ENCODE peak calls at places on chromosomes 11 and 22, in eight cellular contexts. W is PC-3, N is hepatocyte, J is MM.1S, Q is GM23248, H is HCT116, C is neural progenitor cell, I is SK-N-SH. F is an unnamed sample. For H3K79me2, the result is how much of the 10 kb centered on the place peaks cover.

GRCh38 chr11:130435671-130436070 is 7.3 kb upstream of the ADAMTS8 start:
- DNase-seq in W (peak), N (no peak), J (no peak), Q (peak), H (no peak), C (no peak), I (no peak), F (no peak)

GRCh38 chr11:103779054-103779453 is 257.4 kb upstream of the DDI1 start:
- DNase-seq in W (peak), N (no peak), J (no peak), Q (no peak), H (no peak), C (no peak), I (no peak), F (no peak)

GRCh38 chr22:37340331-37341262 is 58.3 kb downstream of the CYTH4 start:
- DNase-seq in W (peak), N (no peak), J (no peak), Q (no peak), H (no peak), C (peak), I (no peak), F (no peak)

GRCh38 chr22:41844513-41844912 is 11.6 kb downstream of the SREBF2 start:
- DNase-seq in W (peak), N (no peak), J (no peak), Q (no peak), H (no peak), C (no peak), I (no peak), F (no peak)

GRCh38 chr11:116707746-116708145 is 65.0 kb downstream of the BUD13 start:
- DNase-seq in W (peak), N (no peak), J (no peak), Q (no peak), H (no peak), C (no peak), I (no peak), F (no peak)

GRCh38 chr11:91978747-91979146 is 245.9 kb upstream of the FAT3 start:
- DNase-seq in W (peak), N (no peak), J (no peak), Q (peak), H (no peak), C (no peak), I (no peak), F (no peak)

GRCh38 chr11:71962428-71963038 is 33.7 kb downstream of the RNF121 start:
- DNase-seq in W (peak), N (no peak), J (peak), Q (peak), H (no peak), C (no peak), I (no peak), F (peak)

GRCh38 chr11:104146421-104146820 is 17.5 kb downstream of the PDGFD start:
- DNase-seq in W (no peak), N (no peak), J (no peak), Q (no peak), H (no peak), C (no peak), I (no peak), F (no peak)

GRCh38 chr11:62647609-62648005 is 1.2 kb upstream of the GANAB start:
- DNase-seq in W (no peak), N (no peak), J (no peak), Q (peak), H (no peak), C (no peak), I (no peak), F (no peak)

GRCh38 chr11:68056317-68057285 is 17.8 kb downstream of the TCIRG1 start:
- DNase-seq in W (no peak), N (no peak), J (no peak), Q (no peak), H (no peak), C (no peak), I (no peak), F (no peak)

GRCh38 chr22:19871845-19872778 is 17.4 kb upstream of the GNB1L start:
- DNase-seq in W (no peak), N (no peak), J (no peak), Q (no peak), H (no peak), C (no peak), I (no peak), F (no peak)

GRCh38 chr22:44125421-44125820 is 55.3 kb upstream of the PARVG start:
- DNase-seq in W (no peak), N (no peak), J (no peak), Q (no peak), H (no peak), C (no peak), I (no peak), F (no peak)

GRCh38 chr22:28116261-28116673 is 197.2 kb upstream of the PITPNB start:
- DNase-seq in W (peak), N (peak), J (no peak), Q (peak), H (no peak), C (no peak), I (no peak), F (no peak)

GRCh38 chr11:130804306-130805077 is 111.8 kb downstream of the SNX19 start:
- DNase-seq in W (no peak), N (no peak), J (peak), Q (no peak), H (no peak), C (no peak), I (no peak), F (no peak)

GRCh38 chr11:3803726-3804510 is 4.4 kb upstream of the PGAP2 start:
- DNase-seq in W (peak), N (no peak), J (no peak), Q (peak), H (no peak), C (no peak), I (no peak), F (no peak)

GRCh38 chr22:49967333-49968241 is 7.0 kb downstream of the PIM3 start:
- DNase-seq in W (no peak), N (peak), J (peak), Q (peak), H (no peak), C (peak), I (peak), F (peak)

GRCh38 chr11:132050081-132050480 is 679.7 kb downstream of the NTM start:
- DNase-seq in W (no peak), N (no peak), J (no peak), Q (no peak), H (no peak), C (no peak), I (no peak), F (no peak)

GRCh38 chr11:66718320-66718971 is 10.6 kb downstream of the SPTBN2 start:
- DNase-seq in W (no peak), N (peak), J (no peak), Q (no peak), H (no peak), C (no peak), I (no peak), F (no peak)

GRCh38 chr11:73203790-73204189 is 14.3 kb upstream of the P2RY2 start:
- DNase-seq in W (no peak), N (no peak), J (no peak), Q (no peak), H (no peak), C (no peak), I (no peak), F (no peak)

GRCh38 chr22:39545310-39546063 is 12.9 kb upstream of the RPS19BP1 start:
- DNase-seq in W (no peak), N (peak), J (no peak), Q (peak), H (no peak), C (peak), I (no peak), F (no peak)

GRCh38 chr22:32615874-32616564 is 141.4 kb downstream of the FBXO7 start:
- DNase-seq in W (no peak), N (peak), J (no peak), Q (no peak), H (no peak), C (peak), I (no peak), F (no peak)
- TF ChIP-seq EZH2phosphoT487 in W (no peak), N (no peak), J (no peak), Q (no peak), H (no peak), C (no peak), I (no peak), F (no peak)

GRCh38 chr22:45224331-45224730 is 16.4 kb downstream of the KIAA0930 start:
- DNase-seq in W (no peak), N (no peak), J (no peak), Q (no peak), H (no peak), C (no peak), I (no peak), F (no peak)

GRCh38 chr22:45224988-45225731 is 15.5 kb downstream of the KIAA0930 start:
- DNase-seq in W (no peak), N (peak), J (no peak), Q (no peak), H (no peak), C (no peak), I (no peak), F (no peak)

GRCh38 chr22:45221201-45221600 is 19.5 kb downstream of the KIAA0930 start:
- DNase-seq in W (no peak), N (no peak), J (no peak), Q (no peak), H (no peak), C (no peak), I (no peak), F (no peak)

GRCh38 chr22:45225732-45226560 is 14.7 kb downstream of the KIAA0930 start:
- DNase-seq in W (no peak), N (peak), J (no peak), Q (peak), H (no peak), C (no peak), I (no peak), F (no peak)

DNA sequence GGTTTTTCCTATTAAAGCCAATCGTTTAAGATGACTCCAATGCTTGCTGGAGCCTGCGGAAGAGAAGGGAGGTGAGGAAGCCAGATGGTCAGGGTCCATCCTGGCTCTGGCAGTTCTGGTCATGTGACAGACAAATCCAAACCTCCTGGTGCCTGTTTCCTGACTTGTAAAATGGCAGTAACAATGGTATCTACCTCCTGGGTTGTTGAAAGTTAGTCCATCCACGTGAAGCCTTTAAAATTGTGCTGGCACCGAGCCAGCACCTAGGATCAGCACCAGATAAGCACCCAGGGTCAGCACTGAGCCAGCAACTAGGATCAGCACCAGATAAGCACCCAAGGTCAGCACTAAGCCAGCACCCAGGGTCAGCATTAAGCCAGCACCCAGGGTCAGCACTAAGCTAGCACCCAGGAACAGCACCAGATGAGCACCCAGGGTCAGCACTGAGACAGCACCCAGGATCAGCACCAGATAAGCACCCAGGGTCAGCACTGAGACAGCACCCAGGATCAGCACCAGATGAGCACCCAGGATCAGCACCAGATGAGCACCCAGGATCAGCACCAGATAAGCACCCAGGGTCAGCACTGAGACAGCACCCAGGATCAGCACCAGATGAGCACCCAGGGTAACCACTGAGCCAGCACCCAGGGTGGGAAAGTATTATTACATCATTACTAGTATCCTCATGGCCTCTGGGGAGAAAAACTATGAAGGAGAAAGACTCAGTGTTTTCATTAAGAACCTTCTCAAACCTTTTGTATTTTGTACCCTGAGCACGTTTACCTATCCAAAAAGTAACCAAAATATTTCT is 17.2 kb downstream of the KIAA0930 start:
- DNase-seq in W (no peak), N (no peak), J (no peak), Q (no peak), H (no peak), C (no peak), I (no peak), F (no peak)
- H3K79me2 ChIP-seq in W (under half), N (under half), J (half or more), Q (half or more), H (under half), C (under half), I (under half), F (half or more)

DNA sequence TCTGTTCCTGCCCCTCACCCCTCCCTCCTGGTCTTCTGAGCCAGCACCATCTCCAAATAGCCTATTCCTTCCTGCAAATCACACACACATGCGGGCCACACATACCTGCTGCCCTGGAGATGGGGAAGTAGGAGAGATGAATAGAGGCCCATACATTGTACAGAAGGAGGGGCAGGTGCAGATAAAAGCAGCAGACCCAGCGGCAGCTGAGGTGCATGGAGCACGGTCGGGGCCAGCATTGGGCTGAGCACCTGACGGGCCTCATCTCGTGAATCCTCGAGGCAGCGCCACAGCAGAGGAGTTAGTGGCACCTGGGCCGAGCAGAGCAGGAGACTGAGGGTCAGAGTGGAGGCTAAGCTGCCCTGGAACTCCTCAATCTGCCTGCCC is 941.8 kb downstream of the BRD1 start:
- DNase-seq in W (no peak), N (no peak), J (no peak), Q (no peak), H (no peak), C (no peak), I (no peak), F (no peak)
- TF ChIP-seq EZH2phosphoT487 in W (no peak), N (no peak), J (no peak), Q (no peak), H (no peak), C (no peak), I (no peak), F (no peak)

GRCh38 chr11:9692696-9693095 is 28.8 kb downstream of the SWAP70 start:
- DNase-seq in W (no peak), N (no peak), J (no peak), Q (no peak), H (no peak), C (no peak), I (no peak), F (peak)

GRCh38 chr11:9689721-9690120 is 25.8 kb downstream of the SWAP70 start:
- DNase-seq in W (no peak), N (no peak), J (no peak), Q (peak), H (no peak), C (peak), I (no peak), F (no peak)

GRCh38 chr11:9687736-9688494 is 24.0 kb downstream of the SWAP70 start:
- DNase-seq in W (no peak), N (peak), J (no peak), Q (peak), H (no peak), C (no peak), I (no peak), F (no peak)

GRCh38 chr11:9691865-9692264 is 28.0 kb downstream of the SWAP70 start:
- DNase-seq in W (peak), N (no peak), J (no peak), Q (peak), H (peak), C (no peak), I (no peak), F (no peak)

GRCh38 chr11:9688716-9689511 is 25.0 kb downstream of the SWAP70 start:
- DNase-seq in W (peak), N (peak), J (no peak), Q (peak), H (no peak), C (peak), I (peak), F (peak)
- H3K79me2 ChIP-seq in W (under half), N (half or more), J (under half), Q (half or more), H (under half), C (half or more), I (under half), F (half or more)

F was measured in OCI-LY7.